ENCODE peak calls at places on chromosomes 6 and 20, in four cellular contexts. Y is A172; Q is stimulated activated CD4-positive, alpha-beta T cell treated with anti-CD3 and anti-CD28 coated beads, Interleukin-1b, Interleukin-23, amount 100 ng/mL, for 1 hour; R is HT1080. J is an unnamed sample.

GRCh38 chr20:63366658-63367360 is 5.7 kb upstream of the CHRNA4 start:
- DNase-seq in Y (no peak), Q (no peak), R (no peak), J (no peak)

GRCh38 chr6:5950448-5950847 is 56.3 kb downstream of the NRN1 start:
- DNase-seq in Y (peak), Q (no peak), R (peak), J (no peak)

GRCh38 chr6:147510949-147511590 is 2.6 kb downstream of the SAMD5 start:
- DNase-seq in Y (no peak), Q (no peak), R (no peak), J (no peak)

GRCh38 chr20:3819413-3820047 is 817 bp upstream of the AP5S1 start:
- DNase-seq in Y (no peak), Q (no peak), R (no peak), J (no peak)

GRCh38 chr6:114108119-114109002 is 137.4 kb upstream of the HDAC2 start:
- DNase-seq in Y (peak), Q (no peak), R (peak), J (no peak)

GRCh38 chr6:126148853-126149252 is 162.5 kb downstream of the TRMT11 start:
- DNase-seq in Y (no peak), Q (no peak), R (no peak), J (no peak)

GRCh38 chr6:124002377-124003081 is 198.9 kb downstream of the NKAIN2 start:
- DNase-seq in Y (peak), Q (no peak), R (peak), J (no peak)

GRCh38 chr6:34068462-34069044 is 77.3 kb downstream of the GRM4 start:
- DNase-seq in Y (no peak), Q (no peak), R (no peak), J (no peak)

GRCh38 chr20:7151666-7152065 is 384.2 kb downstream of the BMP2 start:
- DNase-seq in Y (no peak), Q (no peak), R (no peak), J (no peak)

GRCh38 chr6:43391448-43392031 is 22.1 kb upstream of the ZNF318 start:
- DNase-seq in Y (no peak), Q (no peak), R (no peak), J (no peak)

GRCh38 chr20:62572980-62573379 is 69.3 kb upstream of the SLCO4A1 start:
- DNase-seq in Y (no peak), Q (no peak), R (no peak), J (no peak)

GRCh38 chr20:2084703-2085102 is 16.9 kb upstream of the STK35 start:
- DNase-seq in Y (no peak), Q (no peak), R (no peak), J (no peak)

GRCh38 chr6:68114648-68115047 is 520.4 kb upstream of the ADGRB3 start:
- DNase-seq in Y (no peak), Q (no peak), R (no peak), J (no peak)

GRCh38 chr6:151731313-151731712 is 76.2 kb upstream of the ESR1 start:
- DNase-seq in Y (no peak), Q (no peak), R (no peak), J (no peak)

GRCh38 chr6:156840606-156841005 is 63.4 kb downstream of the ARID1B start:
- DNase-seq in Y (no peak), Q (no peak), R (no peak), J (no peak)